ENCODE peak calls at places on chromosomes 12 and 14, in seven cellular contexts. J is nephron progenitor cell, D is GM12865, F is HCT116, Z is dorsolateral prefrontal cortex, Q is fibroblast of the aortic adventitia, U is PC-3. E is an unnamed sample.

GRCh38 chr14:45085004-45085403 is 1.1 kb downstream of the PRPF39 start:
- DNase-seq in J (no peak), D (peak; percentile 23), F (no peak), Z (no peak), Q (peak; percentile 61), U (peak; percentile 15), E (no peak)

GRCh38 chr12:49937639-49938300 is 12.8 kb upstream of the AQP2 start:
- DNase-seq in J (no peak), D (no peak), F (no peak), Z (no peak), Q (no peak), U (no peak), E (no peak)

GRCh38 chr12:21774358-21775129 is at the start of gene KCNJ8:
- DNase-seq in J (peak; percentile 88), D (no peak), F (no peak), Z (no peak), Q (peak; percentile 68), U (no peak), E (peak; percentile 15)

GRCh38 chr12:122955151-122955550 is 11.1 kb downstream of the ABCB9 start:
- DNase-seq in J (no peak), D (no peak), F (no peak), Z (no peak), Q (no peak), U (no peak), E (no peak)

GRCh38 chr14:22864979-22865378 is 6.6 kb upstream of the LRP10 start:
- DNase-seq in J (no peak), D (no peak), F (no peak), Z (no peak), Q (no peak), U (no peak), E (no peak)

GRCh38 chr12:67593041-67593870 is 55.3 kb upstream of the DYRK2 start:
- DNase-seq in J (no peak), D (no peak), F (peak; percentile 87), Z (no peak), Q (peak; percentile 11), U (peak; percentile 99), E (no peak)

GRCh38 chr12:80472912-80473500 is 29.0 kb downstream of the PTPRQ start:
- DNase-seq in J (peak; percentile 20), D (peak; percentile 70), F (peak; percentile 53), Z (no peak), Q (peak; percentile 85), U (peak; percentile 67), E (peak; percentile 29)

GRCh38 chr12:92871121-92871520 is 58.0 kb downstream of the EEA1 start:
- DNase-seq in J (no peak), D (no peak), F (no peak), Z (no peak), Q (no peak), U (no peak), E (no peak)

GRCh38 chr12:113201187-113202177 is 16.0 kb downstream of the RITA1 start:
- DNase-seq in J (no peak), D (no peak), F (no peak), Z (no peak), Q (no peak), U (no peak), E (peak; percentile 17)

GRCh38 chr14:70149766-70150165 is 39.0 kb downstream of the SLC8A3 start:
- DNase-seq in J (no peak), D (no peak), F (no peak), Z (no peak), Q (no peak), U (no peak), E (no peak)

GRCh38 chr12:131351319-131352028 is 359.4 kb upstream of the SFSWAP start:
- DNase-seq in J (no peak), D (peak; percentile 18), F (peak; percentile 21), Z (no peak), Q (no peak), U (no peak), E (peak; percentile 28)

GRCh38 chr12:120722784-120723183 is 2.8 kb upstream of the ACADS start:
- DNase-seq in J (no peak), D (no peak), F (no peak), Z (no peak), Q (no peak), U (no peak), E (no peak)

GRCh38 chr12:2238111-2238510 is 185.3 kb downstream of the CACNA1C start:
- DNase-seq in J (no peak), D (no peak), F (no peak), Z (no peak), Q (no peak), U (no peak), E (no peak)

GRCh38 chr14:56152221-56152620 is 34.0 kb downstream of the PELI2 start:
- DNase-seq in J (no peak), D (no peak), F (no peak), Z (no peak), Q (no peak), U (no peak), E (no peak)

GRCh38 chr12:119312904-119313303 is 21.6 kb upstream of the CCDC60 start:
- DNase-seq in J (no peak), D (no peak), F (no peak), Z (no peak), Q (no peak), U (no peak), E (no peak)

GRCh38 chr12:102539651-102540553 is 59.5 kb upstream of the IGF1 start:
- DNase-seq in J (peak; percentile 12), D (no peak), F (no peak), Z (no peak), Q (peak; percentile 24), U (no peak), E (no peak)

GRCh38 chr12:62279058-62279457 is 18.9 kb downstream of the USP15 start:
- DNase-seq in J (no peak), D (no peak), F (no peak), Z (no peak), Q (no peak), U (no peak), E (no peak)

GRCh38 chr12:52879394-52880351 is 25.2 kb downstream of the KRT8 start:
- DNase-seq in J (peak; percentile 81), D (peak; percentile 66), F (peak; percentile 86), Z (peak; percentile 73), Q (peak; percentile 92), U (peak; percentile 94), E (peak; percentile 76)

GRCh38 chr12:111386891-111387290 is 18.0 kb upstream of the PHETA1 start:
- DNase-seq in J (no peak), D (no peak), F (no peak), Z (no peak), Q (no peak), U (no peak), E (no peak)

GRCh38 chr12:121165316-121165715 is 32.6 kb downstream of the P2RX7 start:
- DNase-seq in J (no peak), D (no peak), F (no peak), Z (no peak), Q (peak; percentile 73), U (no peak), E (no peak)

GRCh38 chr14:23633160-23633701 is 2.9 kb upstream of the DHRS2 start:
- DNase-seq in J (no peak), D (no peak), F (no peak), Z (no peak), Q (no peak), U (no peak), E (peak; percentile 10)

GRCh38 chr12:120720234-120720968 is 5.2 kb upstream of the ACADS start:
- DNase-seq in J (no peak), D (no peak), F (no peak), Z (no peak), Q (peak; percentile 78), U (peak; percentile 66), E (no peak)

GRCh38 chr12:109542014-109542413 is 31.3 kb downstream of the MMAB start:
- DNase-seq in J (no peak), D (no peak), F (peak; percentile 8), Z (no peak), Q (peak; percentile 27), U (peak; percentile 55), E (no peak)

GRCh38 chr12:44381341-44381740 is 494.8 kb downstream of the NELL2 start:
- DNase-seq in J (no peak), D (no peak), F (no peak), Z (peak; percentile 82), Q (no peak), U (no peak), E (no peak)

GRCh38 chr14:59425322-59425945 is 39.7 kb downstream of the GPR135 start:
- DNase-seq in J (no peak), D (no peak), F (no peak), Z (no peak), Q (peak; percentile 48), U (peak; percentile 41), E (no peak)

GRCh38 chr12:100715976-100716657 is 78.5 kb upstream of the ANO4 start:
- DNase-seq in J (no peak), D (no peak), F (no peak), Z (no peak), Q (no peak), U (no peak), E (peak; percentile 30)
- TF ChIP-seq CTCF in J (no peak), D (no peak), F (no peak), Z (no peak), Q (no peak), U (no peak), E (no peak)

GRCh38 chr12:6370576-6370935 is 4.8 kb downstream of the SCNN1A start:
- DNase-seq in J (no peak), D (no peak), F (no peak), Z (no peak), Q (no peak), U (no peak), E (no peak)

GRCh38 chr12:6373022-6373787 is 2.2 kb downstream of the SCNN1A start:
- DNase-seq in J (no peak), D (no peak), F (peak; percentile 65), Z (no peak), Q (no peak), U (no peak), E (no peak)

GRCh38 chr12:6369916-6370575 is 5.3 kb downstream of the SCNN1A start:
- DNase-seq in J (no peak), D (no peak), F (no peak), Z (no peak), Q (no peak), U (no peak), E (no peak)

GRCh38 chr12:6372403-6373003 is 2.9 kb downstream of the SCNN1A start:
- DNase-seq in J (no peak), D (no peak), F (peak; percentile 90), Z (no peak), Q (peak; percentile 73), U (peak; percentile 86), E (no peak)

GRCh38 chr12:6370994-6371754 is 4.2 kb downstream of the SCNN1A start:
- DNase-seq in J (peak; percentile 73), D (no peak), F (peak; percentile 95), Z (no peak), Q (no peak), U (peak; percentile 97), E (no peak)
- TF ChIP-seq CTCF in J (no peak), D (no peak), F (no peak), Z (no peak), Q (peak; percentile 25), U (peak; percentile 47), E (no peak)

DNA sequence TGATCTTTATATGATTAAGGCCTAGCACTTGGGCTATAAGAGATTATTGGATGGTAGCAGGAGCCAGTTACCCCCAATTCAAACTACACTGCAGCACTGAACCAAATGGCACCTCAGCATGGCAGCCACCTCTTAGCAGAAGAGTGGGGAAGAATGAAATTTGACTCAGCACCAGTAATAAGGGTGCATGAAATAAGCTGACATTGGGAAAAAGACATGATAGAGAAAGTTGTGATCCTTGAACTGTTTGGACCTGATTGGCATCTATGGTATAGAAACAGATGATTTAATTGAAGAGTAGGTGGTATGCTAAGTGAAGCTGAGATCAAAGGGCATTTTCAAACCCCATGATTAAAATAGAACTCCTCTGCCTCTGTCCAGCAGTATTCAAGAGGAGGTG is 389.5 kb downstream of the FOXG1 start:
- DNase-seq in J (no peak), D (no peak), F (no peak), Z (no peak), Q (no peak), U (no peak), E (no peak)
- TF ChIP-seq CTCF in J (no peak), D (no peak), F (no peak), Z (no peak), Q (no peak), U (no peak), E (no peak)

GRCh38 chr14:41130274-41130673 is 476.4 kb upstream of the LRFN5 start:
- DNase-seq in J (no peak), D (no peak), F (no peak), Z (no peak), Q (no peak), U (no peak), E (no peak)
- TF ChIP-seq CTCF in J (no peak), D (no peak), F (no peak), Z (no peak), Q (no peak), U (no peak), E (no peak)